ENCODE peak calls at places on chromosome 19, in seven cellular contexts. One of them, this sample, is unnamed.

GRCh38 chr19:703651-704446 is 4.9 kb upstream of the PALM start:
- DNase-seq in WTC11: peak
- DNase-seq in neural crest cell: peak
- DNase-seq in tibial artery: peak
- DNase-seq in fibroblast of pulmonary artery: peak
- DNase-seq in endodermal cell: peak
- DNase-seq in psoas muscle: peak
- DNase-seq in this sample: no peak

GRCh38 chr19:30000862-30001261 is 58.8 kb downstream of the URI1 start:
- DNase-seq in tibial artery: no peak
- DNase-seq in WTC11: no peak
- DNase-seq in endodermal cell: no peak
- DNase-seq in fibroblast of pulmonary artery: no peak
- DNase-seq in psoas muscle: no peak
- DNase-seq in neural crest cell: no peak
- DNase-seq in this sample: no peak

GRCh38 chr19:35213678-35214632 is 14.6 kb downstream of the FAM187B start:
- DNase-seq in neural crest cell: no peak
- DNase-seq in endodermal cell: peak
- DNase-seq in fibroblast of pulmonary artery: peak
- DNase-seq in WTC11: no peak
- DNase-seq in tibial artery: peak
- DNase-seq in psoas muscle: peak
- DNase-seq in this sample: peak

GRCh38 chr19:5298502-5298901 is 42.1 kb downstream of the PTPRS start:
- DNase-seq in WTC11: no peak
- DNase-seq in neural crest cell: no peak
- DNase-seq in endodermal cell: no peak
- DNase-seq in fibroblast of pulmonary artery: no peak
- DNase-seq in psoas muscle: peak
- DNase-seq in tibial artery: no peak
- DNase-seq in this sample: no peak

GRCh38 chr19:56720281-56720680 is 48.7 kb upstream of the ZNF835 start:
- DNase-seq in WTC11: no peak
- DNase-seq in tibial artery: no peak
- DNase-seq in endodermal cell: no peak
- DNase-seq in neural crest cell: no peak
- DNase-seq in fibroblast of pulmonary artery: no peak
- DNase-seq in psoas muscle: no peak
- DNase-seq in this sample: no peak

GRCh38 chr19:50925734-50926133 is 14.5 kb upstream of the KLK4 start:
- DNase-seq in endodermal cell: no peak
- DNase-seq in neural crest cell: no peak
- DNase-seq in tibial artery: no peak
- DNase-seq in psoas muscle: no peak
- DNase-seq in WTC11: no peak
- DNase-seq in fibroblast of pulmonary artery: peak
- DNase-seq in this sample: no peak

GRCh38 chr19:5018224-5019015 is 49.5 kb downstream of the KDM4B start:
- DNase-seq in psoas muscle: no peak
- DNase-seq in tibial artery: no peak
- DNase-seq in fibroblast of pulmonary artery: peak
- DNase-seq in neural crest cell: no peak
- DNase-seq in endodermal cell: no peak
- DNase-seq in WTC11: no peak
- DNase-seq in this sample: no peak

GRCh38 chr19:13024126-13024957 is 29.1 kb downstream of the NFIX start:
- DNase-seq in fibroblast of pulmonary artery: peak
- DNase-seq in WTC11: no peak
- DNase-seq in tibial artery: no peak
- DNase-seq in endodermal cell: peak
- DNase-seq in psoas muscle: peak
- DNase-seq in neural crest cell: no peak
- DNase-seq in this sample: no peak

GRCh38 chr19:1622007-1622406 is 16.7 kb upstream of the UQCR11 start:
- DNase-seq in tibial artery: no peak
- DNase-seq in psoas muscle: peak
- DNase-seq in endodermal cell: no peak
- DNase-seq in neural crest cell: no peak
- DNase-seq in WTC11: no peak
- DNase-seq in fibroblast of pulmonary artery: no peak
- DNase-seq in this sample: no peak

GRCh38 chr19:6101991-6102390 is 8.3 kb downstream of the RFX2 start:
- DNase-seq in fibroblast of pulmonary artery: no peak
- DNase-seq in psoas muscle: no peak
- DNase-seq in endodermal cell: no peak
- DNase-seq in neural crest cell: no peak
- DNase-seq in WTC11: no peak
- DNase-seq in tibial artery: no peak
- DNase-seq in this sample: no peak

GRCh38 chr19:38707512-38708114 is 36.7 kb downstream of the CAPN12 start:
- DNase-seq in endodermal cell: no peak
- DNase-seq in tibial artery: peak
- DNase-seq in fibroblast of pulmonary artery: peak
- DNase-seq in neural crest cell: no peak
- DNase-seq in WTC11: no peak
- DNase-seq in psoas muscle: no peak
- DNase-seq in this sample: no peak

GRCh38 chr19:33304760-33305647 is 2.7 kb upstream of the CEBPA start:
- DNase-seq in endodermal cell: no peak
- DNase-seq in tibial artery: no peak
- DNase-seq in psoas muscle: no peak
- DNase-seq in WTC11: no peak
- DNase-seq in fibroblast of pulmonary artery: no peak
- DNase-seq in neural crest cell: no peak
- DNase-seq in this sample: peak

GRCh38 chr19:8143041-8143440 is 6.4 kb downstream of the FBN3 start:
- DNase-seq in WTC11: no peak
- DNase-seq in psoas muscle: no peak
- DNase-seq in neural crest cell: no peak
- DNase-seq in endodermal cell: no peak
- DNase-seq in tibial artery: no peak
- DNase-seq in fibroblast of pulmonary artery: no peak
- DNase-seq in this sample: no peak

GRCh38 chr19:48249502-48250014 is 6.2 kb downstream of the CARD8 start:
- DNase-seq in WTC11: no peak
- DNase-seq in tibial artery: peak
- DNase-seq in psoas muscle: peak
- DNase-seq in fibroblast of pulmonary artery: peak
- DNase-seq in neural crest cell: no peak
- DNase-seq in endodermal cell: no peak
- DNase-seq in this sample: no peak

GRCh38 chr19:14091086-14091884 is 734 bp upstream of the SAMD1 start:
- DNase-seq in neural crest cell: peak
- DNase-seq in fibroblast of pulmonary artery: peak
- DNase-seq in tibial artery: no peak
- DNase-seq in endodermal cell: peak
- DNase-seq in WTC11: peak
- DNase-seq in psoas muscle: no peak
- DNase-seq in this sample: peak

GRCh38 chr19:14088634-14089411 is 1.7 kb downstream of the SAMD1 start:
- DNase-seq in tibial artery: no peak
- DNase-seq in psoas muscle: no peak
- DNase-seq in WTC11: no peak
- DNase-seq in fibroblast of pulmonary artery: no peak
- DNase-seq in endodermal cell: no peak
- DNase-seq in neural crest cell: no peak
- DNase-seq in this sample: no peak

GRCh38 chr19:14089412-14089661 is 1.2 kb downstream of the SAMD1 start:
- DNase-seq in psoas muscle: no peak
- DNase-seq in endodermal cell: peak
- DNase-seq in tibial artery: no peak
- DNase-seq in fibroblast of pulmonary artery: peak
- DNase-seq in neural crest cell: no peak
- DNase-seq in WTC11: no peak
- DNase-seq in this sample: no peak

GRCh38 chr19:14090509-14091085 is at the start of gene SAMD1:
- DNase-seq in endodermal cell: peak
- DNase-seq in WTC11: peak
- DNase-seq in tibial artery: peak
- DNase-seq in fibroblast of pulmonary artery: peak
- DNase-seq in psoas muscle: peak
- DNase-seq in neural crest cell: peak
- DNase-seq in this sample: peak

GRCh38 chr19:14089662-14090508 is 666 bp downstream of the SAMD1 start:
- DNase-seq in tibial artery: peak
- DNase-seq in endodermal cell: peak
- DNase-seq in WTC11: peak
- DNase-seq in neural crest cell: peak
- DNase-seq in psoas muscle: peak
- DNase-seq in fibroblast of pulmonary artery: peak
- DNase-seq in this sample: no peak
- TF ChIP-seq CTCF in tibial artery: peak
- TF ChIP-seq CTCF in endodermal cell: peak
- TF ChIP-seq CTCF in WTC11: no peak
- TF ChIP-seq CTCF in neural crest cell: no peak
- TF ChIP-seq CTCF in psoas muscle: no peak
- TF ChIP-seq CTCF in fibroblast of pulmonary artery: no peak
- TF ChIP-seq CTCF in this sample: no peak

DNA sequence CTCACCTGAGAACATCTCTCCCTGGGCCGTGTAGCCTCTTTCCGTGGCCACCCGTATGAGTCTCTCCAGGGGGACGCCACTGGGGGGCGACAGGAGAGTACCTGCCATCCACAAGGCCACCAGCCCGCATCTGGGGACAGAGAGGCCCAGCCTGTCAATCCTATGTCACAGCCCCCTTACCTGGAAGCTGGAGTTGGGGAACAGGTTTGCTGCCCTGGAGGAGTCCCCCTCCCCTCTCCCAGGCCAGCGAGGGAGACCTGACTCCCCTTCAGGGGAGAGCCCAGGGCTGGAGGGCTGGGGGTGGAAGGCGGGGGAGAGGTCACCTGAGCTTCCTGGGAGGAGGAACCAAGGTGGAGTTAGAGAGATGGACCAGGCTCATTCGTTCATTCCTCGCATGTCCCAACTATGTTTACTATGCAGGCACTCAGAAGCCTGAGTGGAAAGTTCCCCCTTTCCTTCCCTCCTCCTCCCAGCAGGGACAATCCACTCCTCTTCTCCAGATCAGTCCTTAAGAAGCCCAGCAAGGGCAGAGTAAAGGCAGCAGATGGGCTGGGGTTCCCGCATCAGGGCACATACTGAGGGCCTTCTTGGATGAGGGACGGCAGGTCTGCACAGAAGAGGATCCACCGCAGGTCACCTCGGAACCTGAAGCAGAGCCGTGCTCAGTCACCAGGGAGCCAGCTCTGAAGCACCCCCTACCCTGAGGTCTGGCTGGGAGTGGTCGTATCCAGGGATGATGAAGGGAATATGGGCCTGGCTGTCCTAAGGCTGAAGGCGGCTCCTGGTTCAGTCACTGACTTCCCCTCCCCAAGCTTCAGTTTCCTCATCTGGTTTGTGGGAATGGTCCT is 5.5 kb downstream of the ACTMAP start:
- DNase-seq in fibroblast of pulmonary artery: no peak
- DNase-seq in neural crest cell: no peak
- DNase-seq in endodermal cell: peak
- DNase-seq in WTC11: peak
- DNase-seq in psoas muscle: no peak
- DNase-seq in tibial artery: no peak
- DNase-seq in this sample: no peak
- TF ChIP-seq CTCF in fibroblast of pulmonary artery: no peak
- TF ChIP-seq CTCF in neural crest cell: no peak
- TF ChIP-seq CTCF in endodermal cell: peak
- TF ChIP-seq CTCF in WTC11: peak
- TF ChIP-seq CTCF in psoas muscle: peak
- TF ChIP-seq CTCF in tibial artery: no peak
- TF ChIP-seq CTCF in this sample: no peak

GRCh38 chr19:57888107-57888493 is 737 bp downstream of the ZNF814 start:
- DNase-seq in psoas muscle: no peak
- DNase-seq in WTC11: no peak
- DNase-seq in fibroblast of pulmonary artery: no peak
- DNase-seq in endodermal cell: no peak
- DNase-seq in tibial artery: no peak
- DNase-seq in neural crest cell: no peak
- DNase-seq in this sample: no peak

GRCh38 chr19:57886046-57886445 is 2.8 kb downstream of the ZNF814 start:
- DNase-seq in tibial artery: no peak
- DNase-seq in neural crest cell: no peak
- DNase-seq in endodermal cell: no peak
- DNase-seq in psoas muscle: no peak
- DNase-seq in WTC11: no peak
- DNase-seq in fibroblast of pulmonary artery: no peak
- DNase-seq in this sample: no peak

GRCh38 chr19:57887195-57887941 is 1.5 kb downstream of the ZNF814 start:
- DNase-seq in tibial artery: no peak
- DNase-seq in neural crest cell: no peak
- DNase-seq in fibroblast of pulmonary artery: peak
- DNase-seq in endodermal cell: peak
- DNase-seq in WTC11: peak
- DNase-seq in psoas muscle: no peak
- DNase-seq in this sample: no peak

DNA sequence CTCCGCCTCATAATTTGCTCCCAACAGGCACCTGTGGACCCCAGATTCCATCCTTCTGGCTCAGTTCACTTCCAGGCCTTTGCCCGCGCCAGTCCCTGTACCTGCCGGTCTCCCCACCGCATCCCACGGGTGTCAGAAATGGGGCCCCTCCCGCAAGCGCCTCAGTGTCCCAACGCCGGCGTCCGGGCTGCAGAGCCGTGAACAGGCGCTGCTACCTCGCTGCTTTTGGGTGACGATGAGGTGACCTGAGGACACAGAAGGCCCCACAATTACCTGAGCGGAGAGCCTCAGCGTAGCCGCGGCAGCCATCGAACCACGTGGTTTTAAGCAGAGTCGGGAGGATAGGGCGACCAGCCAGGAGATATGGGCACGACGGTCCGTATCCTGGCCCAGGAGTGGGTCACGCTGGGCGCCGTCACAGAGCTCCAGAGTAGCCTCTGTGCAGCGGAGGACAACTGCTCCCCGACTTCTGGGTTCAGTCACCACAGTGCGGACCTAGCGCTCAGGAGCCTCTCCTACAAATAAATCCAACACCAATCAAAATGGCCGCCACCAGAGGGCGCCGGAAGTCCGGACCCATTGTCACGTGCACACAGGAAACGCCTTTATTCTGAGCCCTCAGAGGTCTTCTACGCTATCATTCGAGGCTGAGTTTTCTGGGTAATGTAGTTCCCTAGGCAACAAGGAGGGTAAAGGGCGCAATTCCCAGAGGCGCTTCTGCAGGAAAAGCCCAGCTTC is at the start of gene ZNF814:
- DNase-seq in endodermal cell: peak
- DNase-seq in neural crest cell: peak
- DNase-seq in psoas muscle: peak
- DNase-seq in tibial artery: peak
- DNase-seq in WTC11: peak
- DNase-seq in fibroblast of pulmonary artery: peak
- DNase-seq in this sample: peak
- TF ChIP-seq CTCF in endodermal cell: peak
- TF ChIP-seq CTCF in neural crest cell: peak
- TF ChIP-seq CTCF in psoas muscle: peak
- TF ChIP-seq CTCF in tibial artery: no peak
- TF ChIP-seq CTCF in WTC11: peak
- TF ChIP-seq CTCF in fibroblast of pulmonary artery: peak
- TF ChIP-seq CTCF in this sample: no peak

DNA sequence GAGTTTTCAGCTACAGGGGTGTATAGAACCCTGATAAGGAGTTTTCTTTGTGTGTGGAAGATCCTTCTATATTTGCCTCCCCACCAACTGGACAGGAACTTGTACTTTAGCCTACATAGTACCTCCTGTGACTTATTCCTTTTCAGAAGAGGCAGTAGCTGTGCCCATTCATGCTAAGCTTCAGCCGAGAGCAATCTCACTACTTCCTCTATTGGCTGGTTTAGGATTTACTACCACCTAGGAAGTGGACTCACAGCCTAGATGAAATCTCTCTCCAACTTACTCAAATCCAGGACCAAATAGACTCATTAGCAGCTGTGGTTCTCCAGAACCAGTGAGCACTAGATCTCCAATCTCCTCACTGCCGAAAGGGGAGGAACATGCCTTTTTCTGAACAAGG is 2.3 kb upstream of the REX1BD start:
- DNase-seq in fibroblast of pulmonary artery: no peak
- DNase-seq in WTC11: no peak
- DNase-seq in tibial artery: no peak
- DNase-seq in psoas muscle: no peak
- DNase-seq in endodermal cell: no peak
- DNase-seq in neural crest cell: no peak
- DNase-seq in this sample: no peak
- TF ChIP-seq CTCF in fibroblast of pulmonary artery: peak
- TF ChIP-seq CTCF in WTC11: no peak
- TF ChIP-seq CTCF in tibial artery: no peak
- TF ChIP-seq CTCF in psoas muscle: no peak
- TF ChIP-seq CTCF in endodermal cell: peak
- TF ChIP-seq CTCF in neural crest cell: no peak
- TF ChIP-seq CTCF in this sample: no peak